ENCODE peak calls at places on chromosomes 5 and 9, in seven cellular contexts. E is uterus; R is AG09319; Q is mucosa of gallbladder; O is CD8-positive, alpha-beta memory T cell; B is caudate nucleus; J is posterior vena cava. V is an unnamed sample.

GRCh38 chr9:8221462-8221861 is 421.9 kb upstream of the DMAC1 start:
- DNase-seq in R (no peak), O (no peak), E (no peak), Q (no peak), B (no peak), J (no peak), V (no peak)

GRCh38 chr9:133563286-133564213 is 29.0 kb downstream of the ADAMTSL2 start:
- DNase-seq in O (no peak), R (no peak), J (peak; percentile 89), E (peak; percentile 54), B (no peak), Q (peak; percentile 34), V (no peak)

GRCh38 chr5:95859327-95860060 is 37.0 kb upstream of the GLRX start:
- DNase-seq in Q (no peak), E (no peak), B (no peak), J (no peak), O (no peak), R (no peak), V (peak; percentile 89)

GRCh38 chr9:97474373-97474925 is 27.0 kb upstream of the TMOD1 start:
- DNase-seq in O (no peak), E (no peak), J (no peak), B (no peak), R (no peak), Q (no peak), V (no peak)

GRCh38 chr9:136372561-136373299 is 739 bp downstream of the CARD9 start:
- DNase-seq in O (no peak), J (peak; percentile 92), Q (peak; percentile 67), E (peak; percentile 58), B (no peak), R (peak; percentile 52), V (peak; percentile 31)

GRCh38 chr9:20085842-20086241 is 297.0 kb upstream of the SLC24A2 start:
- DNase-seq in J (no peak), B (no peak), Q (no peak), O (no peak), R (no peak), E (no peak), V (no peak)

GRCh38 chr5:115309751-115310370 is 13.4 kb upstream of the CCDC112 start:
- DNase-seq in B (no peak), O (peak; percentile 27), E (no peak), R (peak; percentile 12), J (no peak), Q (no peak), V (peak; percentile 65)

GRCh38 chr9:134187110-134187531 is 22.8 kb upstream of the RNU6ATAC start:
- DNase-seq in R (no peak), Q (no peak), B (no peak), J (peak; percentile 76), E (no peak), O (no peak), V (no peak)

GRCh38 chr9:134174073-134174449 is 9.7 kb upstream of the RNU6ATAC start:
- DNase-seq in Q (no peak), O (no peak), B (no peak), J (no peak), E (no peak), R (no peak), V (no peak)

V was measured in RWPE1.